ENCODE peak calls at places on chromosomes 3 and 15, in five cellular contexts. One of them, this sample, is unnamed.
A peak's percentile ranks its signal among the peaks of the same experiment; 100 is the strongest.

GRCh38 chr3:135736740-135737139 is 228.8 kb upstream of the PPP2R3A start:
- DNase-seq in adrenal gland: no peak
- DNase-seq in cardiac muscle cell: no peak
- DNase-seq in RWPE2: no peak
- DNase-seq in PC-3: peak; percentile 37
- DNase-seq in this sample: no peak

GRCh38 chr3:190121061-190121765 is 516 bp upstream of the P3H2 start:
- DNase-seq in adrenal gland: no peak
- DNase-seq in cardiac muscle cell: no peak
- DNase-seq in RWPE2: no peak
- DNase-seq in PC-3: no peak
- DNase-seq in this sample: no peak

GRCh38 chr3:29758108-29759020 is 477.5 kb downstream of the RBMS3 start:
- DNase-seq in adrenal gland: no peak
- DNase-seq in cardiac muscle cell: peak; percentile 92
- DNase-seq in RWPE2: no peak
- DNase-seq in PC-3: peak; percentile 24
- DNase-seq in this sample: no peak

GRCh38 chr15:65580287-65580686 is 30.6 kb downstream of the INTS14 start:
- DNase-seq in adrenal gland: no peak
- DNase-seq in cardiac muscle cell: peak; percentile 34
- DNase-seq in RWPE2: no peak
- DNase-seq in PC-3: peak; percentile 68
- DNase-seq in this sample: no peak

GRCh38 chr3:41751597-41751996 is 210.3 kb downstream of the ULK4 start:
- DNase-seq in adrenal gland: no peak
- DNase-seq in cardiac muscle cell: no peak
- DNase-seq in RWPE2: no peak
- DNase-seq in PC-3: no peak
- DNase-seq in this sample: no peak

GRCh38 chr3:45273681-45274515 is 47.8 kb upstream of the TMEM158 start:
- DNase-seq in adrenal gland: no peak
- DNase-seq in cardiac muscle cell: no peak
- DNase-seq in RWPE2: no peak
- DNase-seq in PC-3: no peak
- DNase-seq in this sample: no peak

GRCh38 chr3:56681963-56682457 is 1.1 kb downstream of the TASOR start:
- DNase-seq in adrenal gland: no peak
- DNase-seq in cardiac muscle cell: no peak
- DNase-seq in RWPE2: no peak
- DNase-seq in PC-3: no peak
- DNase-seq in this sample: no peak

GRCh38 chr3:121504598-121504997 is 41.2 kb downstream of the POLQ start:
- DNase-seq in adrenal gland: no peak
- DNase-seq in cardiac muscle cell: no peak
- DNase-seq in RWPE2: no peak
- DNase-seq in PC-3: no peak
- DNase-seq in this sample: no peak

GRCh38 chr15:76206325-76206976 is 104.8 kb downstream of the ETFA start:
- DNase-seq in adrenal gland: peak; percentile 97
- DNase-seq in cardiac muscle cell: peak; percentile 86
- DNase-seq in RWPE2: no peak
- DNase-seq in PC-3: peak; percentile 56
- DNase-seq in this sample: no peak

GRCh38 chr15:29972051-29972450 is 110.7 kb upstream of the GOLGA8J start:
- DNase-seq in adrenal gland: no peak
- DNase-seq in cardiac muscle cell: no peak
- DNase-seq in RWPE2: no peak
- DNase-seq in PC-3: no peak
- DNase-seq in this sample: no peak

GRCh38 chr3:137172703-137173102 is 214.9 kb downstream of the IL20RB start:
- DNase-seq in adrenal gland: no peak
- DNase-seq in cardiac muscle cell: no peak
- DNase-seq in RWPE2: no peak
- DNase-seq in PC-3: no peak
- DNase-seq in this sample: no peak

GRCh38 chr3:15903164-15903563 is 105.4 kb upstream of the ANKRD28 start:
- DNase-seq in adrenal gland: peak; percentile 74
- DNase-seq in cardiac muscle cell: no peak
- DNase-seq in RWPE2: no peak
- DNase-seq in PC-3: no peak
- DNase-seq in this sample: no peak

GRCh38 chr3:59540241-59540640 is 490.4 kb upstream of the CFAP20DC start:
- DNase-seq in adrenal gland: no peak
- DNase-seq in cardiac muscle cell: no peak
- DNase-seq in RWPE2: no peak
- DNase-seq in PC-3: peak; percentile 5
- DNase-seq in this sample: no peak

GRCh38 chr15:45638641-45639040 is 3.8 kb downstream of the SQOR start:
- DNase-seq in adrenal gland: no peak
- DNase-seq in cardiac muscle cell: no peak
- DNase-seq in RWPE2: no peak
- DNase-seq in PC-3: peak; percentile 20
- DNase-seq in this sample: no peak

GRCh38 chr3:129123314-129124060 is 1.9 kb upstream of the RAB43 start:
- DNase-seq in adrenal gland: no peak
- DNase-seq in cardiac muscle cell: no peak
- DNase-seq in RWPE2: no peak
- DNase-seq in PC-3: no peak
- DNase-seq in this sample: no peak

GRCh38 chr15:58839485-58839884 is 68.4 kb downstream of the MINDY2 start:
- DNase-seq in adrenal gland: no peak
- DNase-seq in cardiac muscle cell: peak; percentile 37
- DNase-seq in RWPE2: no peak
- DNase-seq in PC-3: peak; percentile 37
- DNase-seq in this sample: no peak

GRCh38 chr3:113668015-113668414 is 28.4 kb downstream of the USF3 start:
- DNase-seq in adrenal gland: no peak
- DNase-seq in cardiac muscle cell: peak; percentile 49
- DNase-seq in RWPE2: no peak
- DNase-seq in PC-3: no peak
- DNase-seq in this sample: no peak

GRCh38 chr3:157544501-157545139 is 41.4 kb upstream of the VEPH1 start:
- DNase-seq in adrenal gland: no peak
- DNase-seq in cardiac muscle cell: peak; percentile 93
- DNase-seq in RWPE2: no peak
- DNase-seq in PC-3: no peak
- DNase-seq in this sample: no peak

GRCh38 chr3:157543491-157544035 is 40.3 kb upstream of the VEPH1 start:
- DNase-seq in adrenal gland: no peak
- DNase-seq in cardiac muscle cell: peak; percentile 49
- DNase-seq in RWPE2: no peak
- DNase-seq in PC-3: peak; percentile 5
- DNase-seq in this sample: no peak

GRCh38 chr3:157541506-157542236 is 38.5 kb upstream of the VEPH1 start:
- DNase-seq in adrenal gland: no peak
- DNase-seq in cardiac muscle cell: no peak
- DNase-seq in RWPE2: no peak
- DNase-seq in PC-3: no peak
- DNase-seq in this sample: no peak

GRCh38 chr3:157540656-157541055 is 37.4 kb upstream of the VEPH1 start:
- DNase-seq in adrenal gland: no peak
- DNase-seq in cardiac muscle cell: no peak
- DNase-seq in RWPE2: no peak
- DNase-seq in PC-3: no peak
- DNase-seq in this sample: no peak

DNA sequence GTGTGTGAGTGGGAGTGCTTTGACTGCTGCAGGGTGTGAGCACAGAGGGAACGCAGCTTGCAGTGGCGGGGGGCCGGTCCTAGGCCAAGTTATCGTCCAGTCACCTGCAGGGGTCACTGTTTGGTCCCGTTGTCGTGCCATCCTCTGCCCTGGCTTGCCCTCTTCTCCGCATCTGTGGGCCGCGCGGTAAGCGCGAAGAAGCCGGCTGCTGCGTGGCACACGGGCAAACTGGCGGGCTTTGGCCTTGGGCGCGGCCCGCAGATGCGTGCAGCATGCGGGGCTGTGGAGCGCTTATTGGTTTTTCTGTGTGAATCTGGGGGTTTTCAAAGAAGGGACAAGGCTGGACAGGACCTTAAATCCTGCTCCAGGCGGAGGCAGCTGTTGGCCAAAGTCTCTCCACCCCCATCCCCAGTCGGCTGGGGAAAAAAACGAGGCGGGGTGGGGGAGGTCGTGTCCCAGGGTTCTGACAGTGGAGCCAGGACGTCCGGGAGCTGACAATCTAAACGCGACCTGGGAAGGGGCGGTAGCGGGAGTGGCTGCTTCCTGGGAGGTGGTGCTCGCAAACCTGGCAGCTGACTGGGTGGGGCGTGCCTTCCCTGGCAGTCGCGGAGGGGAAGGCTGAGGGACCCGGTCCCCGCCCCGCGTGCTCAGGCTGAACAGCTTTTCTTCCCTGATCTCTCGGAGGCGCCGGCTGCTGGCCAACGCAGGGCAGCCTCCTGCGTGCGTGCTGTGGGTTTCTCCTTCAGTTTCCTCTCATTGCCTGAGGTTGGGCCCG is 39.7 kb upstream of the VEPH1 start:
- DNase-seq in adrenal gland: peak; percentile 80
- DNase-seq in cardiac muscle cell: peak; percentile 91
- DNase-seq in RWPE2: no peak
- DNase-seq in PC-3: peak; percentile 85
- DNase-seq in this sample: no peak
- TF ChIP-seq CTCF in adrenal gland: peak; percentile 16
- TF ChIP-seq CTCF in cardiac muscle cell: peak; percentile 46
- TF ChIP-seq CTCF in RWPE2: no peak
- TF ChIP-seq CTCF in PC-3: peak; percentile 45
- TF ChIP-seq CTCF in this sample: peak; percentile 47

GRCh38 chr3:100334340-100335136 is at the start of gene NIT2:
- DNase-seq in adrenal gland: peak; percentile 85
- DNase-seq in cardiac muscle cell: peak; percentile 89
- DNase-seq in RWPE2: peak; percentile 83
- DNase-seq in PC-3: peak; percentile 90
- DNase-seq in this sample: peak; percentile 94
- TF ChIP-seq CTCF in adrenal gland: no peak
- TF ChIP-seq CTCF in cardiac muscle cell: no peak
- TF ChIP-seq CTCF in RWPE2: no peak
- TF ChIP-seq CTCF in PC-3: no peak
- TF ChIP-seq CTCF in this sample: no peak

GRCh38 chr3:158261371-158261991 is 151.6 kb downstream of the RSRC1 start:
- DNase-seq in adrenal gland: no peak
- DNase-seq in cardiac muscle cell: peak; percentile 21
- DNase-seq in RWPE2: no peak
- DNase-seq in PC-3: peak; percentile 11
- DNase-seq in this sample: no peak
- TF ChIP-seq CTCF in adrenal gland: no peak
- TF ChIP-seq CTCF in cardiac muscle cell: peak; percentile 20
- TF ChIP-seq CTCF in RWPE2: no peak
- TF ChIP-seq CTCF in PC-3: no peak
- TF ChIP-seq CTCF in this sample: peak; percentile 54

DNA sequence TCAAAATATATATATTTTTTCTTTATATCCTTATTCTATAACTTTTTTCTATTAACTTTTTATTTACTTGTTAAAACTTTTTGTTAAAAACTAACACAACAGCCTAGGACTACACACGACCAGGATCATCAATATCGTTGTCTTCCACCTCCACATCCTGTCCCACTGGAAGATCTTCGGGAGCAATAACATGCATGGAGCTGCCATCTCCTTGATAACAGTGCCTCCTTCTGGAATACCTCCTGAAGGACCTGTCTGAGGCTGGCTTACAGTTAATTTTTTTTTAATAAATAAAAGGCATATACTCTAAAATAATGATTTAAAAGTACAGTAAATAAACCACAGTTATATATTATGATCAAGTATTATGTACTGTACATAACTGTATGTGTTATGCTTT is 58.9 kb downstream of the SFMBT1 start:
- DNase-seq in adrenal gland: no peak
- DNase-seq in cardiac muscle cell: peak; percentile 58
- DNase-seq in RWPE2: no peak
- DNase-seq in PC-3: no peak
- DNase-seq in this sample: no peak
- TF ChIP-seq CTCF in adrenal gland: no peak
- TF ChIP-seq CTCF in cardiac muscle cell: peak; percentile 36
- TF ChIP-seq CTCF in RWPE2: peak; percentile 13
- TF ChIP-seq CTCF in PC-3: peak; percentile 41
- TF ChIP-seq CTCF in this sample: peak; percentile 71

This sample was measured in chondrocyte.